ENCODE peak calls at places on chromosomes 7 and 10, in five cellular contexts. One of them, this sample, is unnamed.

GRCh38 chr7:98354511-98355249 is 46.2 kb downstream of the BAIAP2L1 start:
- DNase-seq in GM12878: no peak
- DNase-seq in K562: no peak
- DNase-seq in HepG2: peak; percentile 62
- DNase-seq in SK-N-SH: no peak
- DNase-seq in this sample: no peak

GRCh38 chr7:83640240-83640639 is 8.7 kb downstream of the SEMA3E start:
- DNase-seq in GM12878: no peak
- DNase-seq in K562: no peak
- DNase-seq in HepG2: no peak
- DNase-seq in SK-N-SH: no peak
- DNase-seq in this sample: no peak

GRCh38 chr7:119959811-119960210 is 313.2 kb upstream of the KCND2 start:
- DNase-seq in GM12878: no peak
- DNase-seq in K562: no peak
- DNase-seq in HepG2: no peak
- DNase-seq in SK-N-SH: no peak
- DNase-seq in this sample: no peak

GRCh38 chr10:124005991-124006392 is 87.4 kb downstream of the CHST15 start:
- DNase-seq in GM12878: no peak
- DNase-seq in K562: no peak
- DNase-seq in HepG2: no peak
- DNase-seq in SK-N-SH: no peak
- DNase-seq in this sample: no peak

GRCh38 chr7:41786943-41787342 is 84.1 kb upstream of the INHBA start:
- DNase-seq in GM12878: no peak
- DNase-seq in K562: no peak
- DNase-seq in HepG2: no peak
- DNase-seq in SK-N-SH: no peak
- DNase-seq in this sample: no peak

GRCh38 chr7:55005241-55005836 is 13.5 kb upstream of the EGFR start:
- DNase-seq in GM12878: no peak
- DNase-seq in K562: no peak
- DNase-seq in HepG2: no peak
- DNase-seq in SK-N-SH: no peak
- DNase-seq in this sample: no peak

GRCh38 chr10:75407716-75408511 is 6.3 kb upstream of the ZNF503 start:
- DNase-seq in GM12878: no peak
- DNase-seq in K562: peak; percentile 63
- DNase-seq in HepG2: no peak
- DNase-seq in SK-N-SH: no peak
- DNase-seq in this sample: no peak

GRCh38 chr10:110304394-110304779 is 333 bp downstream of the SMNDC1 start:
- DNase-seq in GM12878: no peak
- DNase-seq in K562: no peak
- DNase-seq in HepG2: no peak
- DNase-seq in SK-N-SH: no peak
- DNase-seq in this sample: no peak

GRCh38 chr7:26398436-26399308 is 107.0 kb downstream of the SNX10 start:
- DNase-seq in GM12878: peak; percentile 91
- DNase-seq in K562: peak; percentile 83
- DNase-seq in HepG2: no peak
- DNase-seq in SK-N-SH: peak; percentile 97
- DNase-seq in this sample: peak; percentile 61

GRCh38 chr7:131106681-131107342 is 220.9 kb upstream of the MKLN1 start:
- DNase-seq in GM12878: no peak
- DNase-seq in K562: peak; percentile 73
- DNase-seq in HepG2: no peak
- DNase-seq in SK-N-SH: peak; percentile 81
- DNase-seq in this sample: no peak

GRCh38 chr10:79380125-79380917 is 33.1 kb downstream of the PPIF start:
- DNase-seq in GM12878: no peak
- DNase-seq in K562: no peak
- DNase-seq in HepG2: peak; percentile 92
- DNase-seq in SK-N-SH: no peak
- DNase-seq in this sample: no peak

GRCh38 chr7:102317231-102318059 is 30.8 kb downstream of the SH2B2 start:
- DNase-seq in GM12878: no peak
- DNase-seq in K562: peak; percentile 47
- DNase-seq in HepG2: no peak
- DNase-seq in SK-N-SH: peak; percentile 36
- DNase-seq in this sample: no peak

GRCh38 chr7:99631311-99632109 is 14.8 kb downstream of the ZSCAN25 start:
- DNase-seq in GM12878: no peak
- DNase-seq in K562: peak; percentile 43
- DNase-seq in HepG2: peak; percentile 64
- DNase-seq in SK-N-SH: no peak
- DNase-seq in this sample: no peak

GRCh38 chr10:49254556-49255318 is 44.2 kb upstream of the C10orf71 start:
- DNase-seq in GM12878: no peak
- DNase-seq in K562: no peak
- DNase-seq in HepG2: no peak
- DNase-seq in SK-N-SH: no peak
- DNase-seq in this sample: no peak

GRCh38 chr10:116306847-116307246 is 17.4 kb upstream of the CCDC172 start:
- DNase-seq in GM12878: no peak
- DNase-seq in K562: no peak
- DNase-seq in HepG2: no peak
- DNase-seq in SK-N-SH: no peak
- DNase-seq in this sample: no peak

GRCh38 chr7:42522227-42522991 is 285.4 kb upstream of the GLI3 start:
- DNase-seq in GM12878: no peak
- DNase-seq in K562: no peak
- DNase-seq in HepG2: no peak
- DNase-seq in SK-N-SH: no peak
- DNase-seq in this sample: no peak

GRCh38 chr7:40827217-40828085 is 692.6 kb downstream of the SUGCT start:
- DNase-seq in GM12878: no peak
- DNase-seq in K562: no peak
- DNase-seq in HepG2: no peak
- DNase-seq in SK-N-SH: no peak
- DNase-seq in this sample: no peak

GRCh38 chr10:97001183-97001991 is 169.3 kb downstream of the LCOR start:
- DNase-seq in GM12878: no peak
- DNase-seq in K562: no peak
- DNase-seq in HepG2: no peak
- DNase-seq in SK-N-SH: no peak
- DNase-seq in this sample: no peak

GRCh38 chr7:131489196-131489595 is 67.2 kb downstream of the PODXL start:
- DNase-seq in GM12878: no peak
- DNase-seq in K562: no peak
- DNase-seq in HepG2: no peak
- DNase-seq in SK-N-SH: no peak
- DNase-seq in this sample: no peak

GRCh38 chr10:267705-268104 is 132.4 kb downstream of the ZMYND11 start:
- DNase-seq in GM12878: no peak
- DNase-seq in K562: no peak
- DNase-seq in HepG2: no peak
- DNase-seq in SK-N-SH: no peak
- DNase-seq in this sample: no peak

GRCh38 chr7:75531359-75531821 is 39.3 kb downstream of the SPDYE5 start:
- DNase-seq in GM12878: no peak
- DNase-seq in K562: no peak
- DNase-seq in HepG2: peak; percentile 21
- DNase-seq in SK-N-SH: no peak
- DNase-seq in this sample: no peak

GRCh38 chr10:30783939-30784500 is 154.5 kb upstream of the LYZL2 start:
- DNase-seq in GM12878: peak; percentile 60
- DNase-seq in K562: peak; percentile 80
- DNase-seq in HepG2: peak; percentile 22
- DNase-seq in SK-N-SH: peak; percentile 95
- DNase-seq in this sample: peak; percentile 71

GRCh38 chr7:77811895-77812685 is 13.5 kb downstream of the PHTF2 start:
- DNase-seq in GM12878: no peak
- DNase-seq in K562: no peak
- DNase-seq in HepG2: peak; percentile 36
- DNase-seq in SK-N-SH: no peak
- DNase-seq in this sample: no peak

GRCh38 chr7:21603477-21603876 is 60.6 kb downstream of the DNAH11 start:
- DNase-seq in GM12878: no peak
- DNase-seq in K562: no peak
- DNase-seq in HepG2: no peak
- DNase-seq in SK-N-SH: no peak
- DNase-seq in this sample: no peak

GRCh38 chr10:91613411-91614253 is 19.2 kb downstream of the PPP1R3C start:
- DNase-seq in GM12878: no peak
- DNase-seq in K562: no peak
- DNase-seq in HepG2: no peak
- DNase-seq in SK-N-SH: peak; percentile 21
- DNase-seq in this sample: no peak

GRCh38 chr7:19754521-19755116 is 18.8 kb downstream of the TMEM196 start:
- DNase-seq in GM12878: peak; percentile 15
- DNase-seq in K562: peak; percentile 11
- DNase-seq in HepG2: peak; percentile 35
- DNase-seq in SK-N-SH: peak; percentile 12
- DNase-seq in this sample: no peak

GRCh38 chr10:128124813-128125403 is 1.3 kb downstream of the MKI67 start:
- DNase-seq in GM12878: no peak
- DNase-seq in K562: no peak
- DNase-seq in HepG2: no peak
- DNase-seq in SK-N-SH: peak; percentile 46
- DNase-seq in this sample: no peak

GRCh38 chr10:128125416-128125943 is 743 bp downstream of the MKI67 start:
- DNase-seq in GM12878: no peak
- DNase-seq in K562: no peak
- DNase-seq in HepG2: no peak
- DNase-seq in SK-N-SH: peak; percentile 28
- DNase-seq in this sample: no peak

GRCh38 chr10:128123853-128124252 is 2.4 kb downstream of the MKI67 start:
- DNase-seq in GM12878: no peak
- DNase-seq in K562: no peak
- DNase-seq in HepG2: no peak
- DNase-seq in SK-N-SH: no peak
- DNase-seq in this sample: no peak

GRCh38 chr10:128128582-128128981 is 2.4 kb upstream of the MKI67 start:
- DNase-seq in GM12878: no peak
- DNase-seq in K562: no peak
- DNase-seq in HepG2: no peak
- DNase-seq in SK-N-SH: no peak
- DNase-seq in this sample: no peak

GRCh38 chr10:128125944-128126764 is at the start of gene MKI67:
- DNase-seq in GM12878: peak; percentile 71
- DNase-seq in K562: peak; percentile 85
- DNase-seq in HepG2: peak; percentile 91
- DNase-seq in SK-N-SH: peak; percentile 97
- DNase-seq in this sample: peak; percentile 94
- H3K27ac ChIP-seq in GM12878: peak within 1 kb of the TSS; percentile 89
- H3K27ac ChIP-seq in K562: peak within 1 kb of the TSS; percentile 93
- H3K27ac ChIP-seq in HepG2: peak within 1 kb of the TSS; percentile 80
- H3K27ac ChIP-seq in SK-N-SH: peak within 1 kb of the TSS; percentile 0
- H3K27ac ChIP-seq in this sample: peak within 1 kb of the TSS; percentile 90

DNA sequence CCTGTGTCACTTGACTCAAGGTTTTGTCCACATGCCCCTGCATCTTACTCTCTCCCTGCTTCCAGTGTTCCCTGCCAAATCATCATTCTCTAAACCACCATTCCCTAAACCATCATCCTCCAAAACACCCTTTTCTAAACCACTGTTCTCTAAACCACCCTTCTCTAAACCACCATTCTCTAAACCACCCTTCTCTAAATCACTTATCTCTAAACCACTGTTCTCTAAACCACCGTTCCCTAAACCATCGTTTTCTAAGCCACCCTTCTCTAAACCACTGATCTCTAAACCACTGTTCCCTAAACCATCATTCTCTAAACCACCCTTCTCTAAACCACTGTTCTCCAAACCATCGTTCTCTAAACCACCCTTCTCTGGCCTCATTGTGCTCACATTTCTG is 142.1 kb downstream of the CXCL12 start:
- DNase-seq in GM12878: no peak
- DNase-seq in K562: no peak
- DNase-seq in HepG2: no peak
- DNase-seq in SK-N-SH: no peak
- DNase-seq in this sample: no peak
- TF ChIP-seq REST in GM12878: no peak
- TF ChIP-seq REST in K562: no peak
- TF ChIP-seq REST in HepG2: no peak
- TF ChIP-seq REST in SK-N-SH: no peak
- TF ChIP-seq REST in this sample: no peak

GRCh38 chr10:72738476-72738875 is 46.5 kb downstream of the MCU start:
- DNase-seq in GM12878: no peak
- DNase-seq in K562: no peak
- DNase-seq in HepG2: peak; percentile 49
- DNase-seq in SK-N-SH: no peak
- DNase-seq in this sample: no peak
- TF ChIP-seq GABPA in GM12878: no peak
- TF ChIP-seq GABPA in K562: no peak
- TF ChIP-seq GABPA in HepG2: no peak
- TF ChIP-seq GABPA in SK-N-SH: no peak
- TF ChIP-seq GABPA in this sample: no peak

DNA sequence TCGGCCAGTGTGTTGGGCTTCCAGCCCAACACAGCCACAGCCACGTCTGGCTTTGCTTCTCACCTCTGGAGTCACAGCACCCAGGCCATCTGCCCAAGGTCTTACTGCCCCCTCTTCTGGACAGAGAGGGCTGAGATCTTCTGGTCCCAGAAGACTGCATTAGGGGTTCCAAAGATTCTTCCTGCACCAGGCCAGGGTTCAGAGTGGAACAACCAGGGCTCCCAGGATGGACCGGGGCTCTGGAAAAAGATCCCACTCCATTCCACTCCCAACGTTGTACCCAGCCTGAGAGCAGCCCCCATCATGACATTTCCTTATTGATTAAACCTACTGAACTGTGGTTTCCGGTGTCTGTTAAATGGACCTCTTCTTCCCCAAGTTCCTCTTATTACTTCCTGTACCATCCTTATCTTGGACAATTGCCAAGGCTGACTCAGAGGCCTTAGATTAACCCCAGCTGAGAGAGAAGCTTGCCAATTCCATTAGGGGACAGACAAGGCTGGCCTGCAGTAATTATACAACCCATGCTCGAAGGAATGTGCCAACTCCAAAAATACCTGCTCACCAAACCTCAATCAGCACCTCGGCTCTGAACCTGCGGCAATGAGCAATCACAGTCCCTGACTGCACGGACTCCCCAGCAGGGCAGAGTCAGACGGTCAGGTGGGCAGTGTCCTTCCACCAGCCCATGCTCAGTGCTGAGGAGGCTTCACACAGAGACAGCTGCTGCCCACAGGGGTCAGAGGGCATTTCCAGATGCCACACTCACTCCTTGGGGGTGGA is 47.9 kb upstream of the NPFFR1 start:
- DNase-seq in GM12878: peak; percentile 72
- DNase-seq in K562: peak; percentile 84
- DNase-seq in HepG2: peak; percentile 84
- DNase-seq in SK-N-SH: peak; percentile 79
- DNase-seq in this sample: peak; percentile 96
- H3K27ac ChIP-seq in GM12878: peak overlapping the region; percentile 43
- H3K27ac ChIP-seq in K562: peak overlapping the region; percentile 60
- H3K27ac ChIP-seq in HepG2: peak overlapping the region; percentile 42
- H3K27ac ChIP-seq in SK-N-SH: peak overlapping the region; percentile 65
- H3K27ac ChIP-seq in this sample: no peak overlapping the region